ENCODE peak calls at places on chromosomes 11 and 22, in four cellular contexts. A is brain microvascular endothelial cell, M is SK-N-SH, B is Peyer's patch. L is an unnamed sample.

GRCh38 chr11:108931168-108931567 is 266.3 kb downstream of the DDX10 start:
- DNase-seq in A (no peak), M (no peak), B (no peak), L (no peak)

GRCh38 chr11:62479631-62480201 is 60.9 kb downstream of the SCGB1A1 start:
- DNase-seq in A (no peak), M (no peak), B (no peak), L (no peak)

GRCh38 chr22:35947794-35948425 is 80.7 kb downstream of the RBFOX2 start:
- DNase-seq in A (peak; percentile 45), M (no peak), B (no peak), L (no peak)

GRCh38 chr11:121794671-121795070 is 321.3 kb downstream of the BLID start:
- DNase-seq in A (no peak), M (no peak), B (peak; percentile 43), L (no peak)

GRCh38 chr11:611001-611996 is 4.5 kb downstream of the IRF7 start:
- DNase-seq in A (no peak), M (no peak), B (peak; percentile 46), L (no peak)

GRCh38 chr11:76175731-76176303 is 30.5 kb downstream of the WNT11 start:
- DNase-seq in A (no peak), M (peak; percentile 73), B (no peak), L (no peak)

GRCh38 chr11:96311120-96311568 is 31.9 kb downstream of the MAML2 start:
- DNase-seq in A (peak; percentile 73), M (no peak), B (no peak), L (no peak)

GRCh38 chr11:130639369-130639768 is 190.9 kb downstream of the ADAMTS15 start:
- DNase-seq in A (no peak), M (no peak), B (no peak), L (no peak)

GRCh38 chr11:133509924-133510697 is 22.2 kb downstream of the OPCML start:
- DNase-seq in A (no peak), M (no peak), B (no peak), L (no peak)

GRCh38 chr11:59545179-59546020 is 34.1 kb downstream of the OR4D9 start:
- DNase-seq in A (peak; percentile 92), M (no peak), B (no peak), L (no peak)

GRCh38 chr11:47154738-47155570 is 21.7 kb downstream of the ARFGAP2 start:
- DNase-seq in A (no peak), M (no peak), B (no peak), L (no peak)

GRCh38 chr11:102346748-102347525 is at the start of gene BIRC2:
- DNase-seq in A (peak; percentile 79), M (peak; percentile 93), B (peak; percentile 97), L (peak; percentile 92)

GRCh38 chr22:37260939-37261338 is 16.9 kb upstream of the RAC2 start:
- DNase-seq in A (peak; percentile 37), M (peak; percentile 84), B (peak; percentile 59), L (peak; percentile 76)

GRCh38 chr22:38124236-38124974 is 13.9 kb upstream of the BAIAP2L2 start:
- DNase-seq in A (no peak), M (no peak), B (no peak), L (peak; percentile 29)

GRCh38 chr11:14413307-14414072 is 54.5 kb upstream of the RRAS2 start:
- DNase-seq in A (peak; percentile 51), M (no peak), B (no peak), L (no peak)
- TF ChIP-seq CTCF in A (peak; percentile 66), M (peak; percentile 43), B (no peak), L (peak; percentile 34)

GRCh38 chr11:125330462-125331325 is 165.4 kb downstream of the FEZ1 start:
- DNase-seq in A (no peak), M (no peak), B (no peak), L (no peak)

GRCh38 chr11:125328181-125328580 is 163.6 kb downstream of the PKNOX2 start:
- DNase-seq in A (no peak), M (no peak), B (no peak), L (no peak)

GRCh38 chr11:125329786-125330185 is 165.2 kb downstream of the PKNOX2 start:
- DNase-seq in A (no peak), M (no peak), B (no peak), L (no peak)

GRCh38 chr11:125326126-125326525 is 161.6 kb downstream of the PKNOX2 start:
- DNase-seq in A (no peak), M (no peak), B (no peak), L (no peak)

GRCh38 chr11:125327494-125328130 is 163.1 kb downstream of the PKNOX2 start:
- DNase-seq in A (no peak), M (no peak), B (no peak), L (no peak)
- H3K36me3 ChIP-seq in A (no peaks in the 10 kb centered on the region), M (no peaks in the 10 kb centered on the region), B (no peaks in the 10 kb centered on the region), L (no peaks in the 10 kb centered on the region)

GRCh38 chr11:73312806-73313403 is 4.8 kb downstream of the ARHGEF17 start:
- DNase-seq in A (peak; percentile 56), M (peak; percentile 83), B (no peak), L (no peak)

GRCh38 chr11:73312036-73312435 is 4.0 kb downstream of the ARHGEF17 start:
- DNase-seq in A (no peak), M (no peak), B (no peak), L (no peak)

GRCh38 chr11:73310661-73311393 is 2.8 kb downstream of the ARHGEF17 start:
- DNase-seq in A (no peak), M (no peak), B (no peak), L (no peak)

GRCh38 chr11:73310076-73310475 is 2.0 kb downstream of the ARHGEF17 start:
- DNase-seq in A (no peak), M (no peak), B (no peak), L (no peak)

GRCh38 chr11:73311394-73311869 is 3.4 kb downstream of the ARHGEF17 start:
- DNase-seq in A (no peak), M (no peak), B (no peak), L (no peak)
- H3K4me3 ChIP-seq in A (peak overlapping the region; percentile 41), M (peak overlapping the region; percentile 38), B (no peak overlapping the region), L (no peak overlapping the region)

DNA sequence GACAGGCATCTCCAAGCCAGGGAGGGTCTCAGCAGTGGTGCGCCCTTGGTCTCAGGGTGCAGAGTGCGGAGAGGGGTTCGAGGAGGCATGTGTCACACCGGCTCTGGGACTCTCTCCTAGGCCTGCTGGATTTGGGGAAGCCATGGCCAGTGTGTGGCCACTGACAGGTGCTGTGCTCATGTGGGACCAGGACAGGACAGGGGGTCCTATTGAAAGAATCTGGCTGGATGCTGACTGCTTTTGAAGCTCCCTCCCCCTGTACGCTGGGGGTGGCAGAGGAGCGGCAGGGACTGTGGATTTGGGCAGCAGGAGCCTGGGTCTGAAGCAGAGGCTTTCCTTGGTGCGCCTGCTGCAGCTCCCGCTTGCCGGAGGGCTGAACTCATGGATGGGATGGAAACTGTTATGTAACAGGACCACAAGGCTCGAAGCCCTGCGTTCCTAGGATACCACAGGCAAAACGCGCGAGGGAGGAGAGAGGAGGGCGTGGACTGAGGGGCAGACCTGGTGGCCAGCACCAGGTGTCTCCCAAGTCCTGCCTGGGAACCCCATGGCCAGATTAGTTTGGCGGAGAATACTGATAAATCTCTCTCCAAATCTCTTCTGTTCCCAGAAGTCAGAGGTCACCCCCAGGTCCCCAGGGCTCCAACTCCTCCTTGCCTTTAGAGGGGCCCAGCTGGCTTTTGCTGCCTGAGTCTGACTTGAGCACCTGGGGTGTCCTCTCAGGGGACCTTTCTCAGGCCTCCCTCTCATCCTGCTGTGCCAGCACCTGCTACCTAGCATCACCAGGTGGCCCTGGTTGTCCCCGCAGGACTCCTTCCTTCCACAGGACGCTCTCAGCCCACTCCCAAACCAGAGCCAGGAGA is 13.8 kb upstream of the TEF start:
- DNase-seq in A (no peak), M (no peak), B (no peak), L (peak; percentile 53)
- TF ChIP-seq CTCF in A (no peak), M (peak; percentile 4), B (no peak), L (peak; percentile 24)

GRCh38 chr11:12932485-12932884 is 76.6 kb upstream of the RASSF10 start:
- DNase-seq in A (no peak), M (no peak), B (no peak), L (no peak)
- H3K36me3 ChIP-seq in A (peaks cover 29% of the 10 kb centered on the region), M (peaks cover 56% of the 10 kb centered on the region), B (no peaks in the 10 kb centered on the region), L (peaks cover 53% of the 10 kb centered on the region)

GRCh38 chr11:70244698-70245097 is 25.8 kb upstream of the PPFIA1 start:
- DNase-seq in A (peak; percentile 98), M (no peak), B (no peak), L (no peak)

GRCh38 chr11:70243912-70244652 is 26.4 kb upstream of the PPFIA1 start:
- DNase-seq in A (peak; percentile 39), M (no peak), B (no peak), L (no peak)

GRCh38 chr11:70246196-70246595 is 24.3 kb upstream of the PPFIA1 start:
- DNase-seq in A (peak; percentile 89), M (no peak), B (no peak), L (peak; percentile 29)

GRCh38 chr11:70247710-70248072 is 22.8 kb upstream of the PPFIA1 start:
- DNase-seq in A (no peak), M (no peak), B (no peak), L (no peak)

GRCh38 chr11:70247042-70247709 is 23.3 kb upstream of the PPFIA1 start:
- DNase-seq in A (no peak), M (no peak), B (no peak), L (no peak)
- H3K4me3 ChIP-seq in A (no peak overlapping the region), M (no peak overlapping the region), B (no peak overlapping the region), L (no peak overlapping the region)

GRCh38 chr11:78027759-78028158 is 4.7 kb upstream of the KCTD14 start:
- DNase-seq in A (no peak), M (no peak), B (no peak), L (no peak)

GRCh38 chr11:78033040-78033439 is 10.0 kb upstream of the KCTD14 start:
- DNase-seq in A (no peak), M (no peak), B (no peak), L (no peak)

GRCh38 chr11:78032090-78032489 is 9.0 kb upstream of the KCTD14 start:
- DNase-seq in A (no peak), M (peak; percentile 42), B (no peak), L (no peak)

GRCh38 chr11:78031629-78032028 is 8.6 kb upstream of the KCTD14 start:
- DNase-seq in A (no peak), M (no peak), B (no peak), L (no peak)

GRCh38 chr11:78030429-78031325 is 7.6 kb upstream of the KCTD14 start:
- DNase-seq in A (peak; percentile 23), M (peak; percentile 91), B (peak; percentile 71), L (no peak)
- TF ChIP-seq CTCF in A (no peak), M (no peak), B (no peak), L (no peak)

L was measured in WERI-Rb-1.